ENCODE peak calls at places on chromosomes 7 and 10, in six cellular contexts. One of them, this sample, is unnamed.

GRCh38 chr10:121734517-121735137 is 136.4 kb upstream of the FGFR2 start:
- DNase-seq in stimulated activated effector memory CD8-positive, alpha-beta T cell treated with anti-CD3 and anti-CD28 coated beads, Interleukin-12 subunit alpha, Interleukin-12 subunit beta, amount 100 ng/mL, for 72 hours: no peak
- DNase-seq in EH: peak; percentile 31
- DNase-seq in GM23248: peak; percentile 49
- DNase-seq in NCI-H1694: no peak
- DNase-seq in posterior vena cava: no peak
- DNase-seq in this sample: no peak

GRCh38 chr10:97858001-97858439 is 8.4 kb downstream of the GOLGA7B start:
- DNase-seq in stimulated activated effector memory CD8-positive, alpha-beta T cell treated with anti-CD3 and anti-CD28 coated beads, Interleukin-12 subunit alpha, Interleukin-12 subunit beta, amount 100 ng/mL, for 72 hours: peak; percentile 67
- DNase-seq in EH: no peak
- DNase-seq in GM23248: no peak
- DNase-seq in NCI-H1694: no peak
- DNase-seq in posterior vena cava: no peak
- DNase-seq in this sample: no peak

GRCh38 chr7:64651632-64652165 is 14.2 kb upstream of the ZNF107 start:
- DNase-seq in stimulated activated effector memory CD8-positive, alpha-beta T cell treated with anti-CD3 and anti-CD28 coated beads, Interleukin-12 subunit alpha, Interleukin-12 subunit beta, amount 100 ng/mL, for 72 hours: no peak
- DNase-seq in EH: no peak
- DNase-seq in GM23248: no peak
- DNase-seq in NCI-H1694: no peak
- DNase-seq in posterior vena cava: no peak
- DNase-seq in this sample: no peak

GRCh38 chr10:75466016-75466415 is 34.6 kb downstream of the LRMDA start:
- DNase-seq in stimulated activated effector memory CD8-positive, alpha-beta T cell treated with anti-CD3 and anti-CD28 coated beads, Interleukin-12 subunit alpha, Interleukin-12 subunit beta, amount 100 ng/mL, for 72 hours: no peak
- DNase-seq in EH: no peak
- DNase-seq in GM23248: no peak
- DNase-seq in NCI-H1694: no peak
- DNase-seq in posterior vena cava: no peak
- DNase-seq in this sample: no peak

GRCh38 chr10:44295619-44296222 is 89.2 kb downstream of the CXCL12 start:
- DNase-seq in stimulated activated effector memory CD8-positive, alpha-beta T cell treated with anti-CD3 and anti-CD28 coated beads, Interleukin-12 subunit alpha, Interleukin-12 subunit beta, amount 100 ng/mL, for 72 hours: no peak
- DNase-seq in EH: peak; percentile 56
- DNase-seq in GM23248: no peak
- DNase-seq in NCI-H1694: no peak
- DNase-seq in posterior vena cava: no peak
- DNase-seq in this sample: no peak

GRCh38 chr10:118900617-118901016 is 128.9 kb upstream of the NANOS1 start:
- DNase-seq in stimulated activated effector memory CD8-positive, alpha-beta T cell treated with anti-CD3 and anti-CD28 coated beads, Interleukin-12 subunit alpha, Interleukin-12 subunit beta, amount 100 ng/mL, for 72 hours: peak; percentile 29
- DNase-seq in EH: no peak
- DNase-seq in GM23248: no peak
- DNase-seq in NCI-H1694: no peak
- DNase-seq in posterior vena cava: no peak
- DNase-seq in this sample: no peak

GRCh38 chr10:47047577-47048532 is 136.6 kb downstream of the PTPN20 start:
- DNase-seq in stimulated activated effector memory CD8-positive, alpha-beta T cell treated with anti-CD3 and anti-CD28 coated beads, Interleukin-12 subunit alpha, Interleukin-12 subunit beta, amount 100 ng/mL, for 72 hours: peak; percentile 80
- DNase-seq in EH: peak; percentile 74
- DNase-seq in GM23248: peak; percentile 77
- DNase-seq in NCI-H1694: peak; percentile 35
- DNase-seq in posterior vena cava: peak; percentile 95
- DNase-seq in this sample: peak; percentile 11

GRCh38 chr10:99788598-99789259 is 6.3 kb downstream of the ABCC2 start:
- DNase-seq in stimulated activated effector memory CD8-positive, alpha-beta T cell treated with anti-CD3 and anti-CD28 coated beads, Interleukin-12 subunit alpha, Interleukin-12 subunit beta, amount 100 ng/mL, for 72 hours: no peak
- DNase-seq in EH: peak; percentile 97
- DNase-seq in GM23248: peak; percentile 89
- DNase-seq in NCI-H1694: no peak
- DNase-seq in posterior vena cava: no peak
- DNase-seq in this sample: no peak

GRCh38 chr7:111098011-111098925 is 7.3 kb downstream of the LRRN3 start:
- DNase-seq in stimulated activated effector memory CD8-positive, alpha-beta T cell treated with anti-CD3 and anti-CD28 coated beads, Interleukin-12 subunit alpha, Interleukin-12 subunit beta, amount 100 ng/mL, for 72 hours: no peak
- DNase-seq in EH: peak; percentile 61
- DNase-seq in GM23248: peak; percentile 70
- DNase-seq in NCI-H1694: peak; percentile 60
- DNase-seq in posterior vena cava: no peak
- DNase-seq in this sample: no peak

GRCh38 chr7:152543801-152544200 is 108.0 kb upstream of the KMT2C start:
- DNase-seq in stimulated activated effector memory CD8-positive, alpha-beta T cell treated with anti-CD3 and anti-CD28 coated beads, Interleukin-12 subunit alpha, Interleukin-12 subunit beta, amount 100 ng/mL, for 72 hours: no peak
- DNase-seq in EH: no peak
- DNase-seq in GM23248: no peak
- DNase-seq in NCI-H1694: no peak
- DNase-seq in posterior vena cava: no peak
- DNase-seq in this sample: no peak

This sample was measured in kidney glomerular epithelial cell.